ENCODE peak calls at places on chromosomes 2 and 18, in four cellular contexts. W is head of caudate nucleus; A is activated T-cell treated with anti-CD3 and anti-CD28 coated beads, Interleukin-2, amount 50 U/mL, for 72 hours; B is HCT116. Q is an unnamed sample.
A peak's percentile ranks its signal among the peaks of the same experiment; 100 is the strongest.

GRCh38 chr2:98329549-98329948 is 16.7 kb upstream of the CNGA3 start:
- DNase-seq in W (no peak), A (no peak), B (no peak), Q (no peak)

GRCh38 chr18:7116832-7117389 is 686 bp downstream of the LAMA1 start:
- DNase-seq in W (no peak), A (no peak), B (no peak), Q (no peak)

GRCh38 chr2:236855866-236856855 is 229.5 kb upstream of the COPS8 start:
- DNase-seq in W (no peak), A (no peak), B (no peak), Q (no peak)

GRCh38 chr2:109045505-109045904 is 56.5 kb upstream of the EDAR start:
- DNase-seq in W (no peak), A (no peak), B (no peak), Q (no peak)

GRCh38 chr2:47360937-47361336 is 42.0 kb upstream of the MSH2 start:
- DNase-seq in W (no peak), A (no peak), B (no peak), Q (no peak)

GRCh38 chr2:107936427-107937359 is 49.6 kb upstream of the SLC5A7 start:
- DNase-seq in W (no peak), A (peak; percentile 1), B (no peak), Q (no peak)

GRCh38 chr18:26453370-26454030 is 94.9 kb downstream of the KCTD1 start:
- DNase-seq in W (no peak), A (no peak), B (no peak), Q (peak; percentile 97)

GRCh38 chr2:112198780-112199179 is 56.1 kb downstream of the ZC3H8 start:
- DNase-seq in W (no peak), A (no peak), B (no peak), Q (no peak)

GRCh38 chr2:113070606-113070975 is 2.8 kb downstream of the IL1F10 start:
- DNase-seq in W (no peak), A (no peak), B (no peak), Q (no peak)

GRCh38 chr18:52254367-52254766 is 85.6 kb upstream of the DCC start:
- DNase-seq in W (no peak), A (no peak), B (no peak), Q (no peak)

GRCh38 chr2:74599676-74600075 is 45.2 kb downstream of the DOK1 start:
- DNase-seq in W (no peak), A (no peak), B (no peak), Q (no peak)

GRCh38 chr18:74115046-74115445 is 32.6 kb downstream of the FBXO15 start:
- DNase-seq in W (no peak), A (no peak), B (no peak), Q (no peak)